ENCODE peak calls at places on chromosomes 2 and 18, in eight cellular contexts. One of them, this sample, is unnamed.

GRCh38 chr2:149924028-149924427 is 336.5 kb upstream of the MMADHC start:
- DNase-seq in fibroblast of lung: peak; percentile 8
- DNase-seq in HCT116: no peak
- DNase-seq in CD4-positive, alpha-beta memory T cell: no peak
- DNase-seq in esophagus squamous epithelium: no peak
- DNase-seq in body of pancreas: no peak
- DNase-seq in uterus: no peak
- DNase-seq in lower lobe of right lung: no peak
- DNase-seq in this sample: no peak

GRCh38 chr18:58967643-58968291 is 103.1 kb downstream of the ZNF532 start:
- DNase-seq in fibroblast of lung: peak; percentile 44
- DNase-seq in HCT116: no peak
- DNase-seq in CD4-positive, alpha-beta memory T cell: no peak
- DNase-seq in esophagus squamous epithelium: no peak
- DNase-seq in body of pancreas: no peak
- DNase-seq in uterus: no peak
- DNase-seq in lower lobe of right lung: no peak
- DNase-seq in this sample: no peak

GRCh38 chr2:187174582-187174981 is 273.5 kb downstream of the CALCRL start:
- DNase-seq in fibroblast of lung: no peak
- DNase-seq in HCT116: no peak
- DNase-seq in CD4-positive, alpha-beta memory T cell: no peak
- DNase-seq in esophagus squamous epithelium: no peak
- DNase-seq in body of pancreas: no peak
- DNase-seq in uterus: no peak
- DNase-seq in lower lobe of right lung: no peak
- DNase-seq in this sample: no peak

GRCh38 chr18:21389283-21389682 is 147.3 kb downstream of the GREB1L start:
- DNase-seq in fibroblast of lung: no peak
- DNase-seq in HCT116: no peak
- DNase-seq in CD4-positive, alpha-beta memory T cell: no peak
- DNase-seq in esophagus squamous epithelium: no peak
- DNase-seq in body of pancreas: no peak
- DNase-seq in uterus: no peak
- DNase-seq in lower lobe of right lung: no peak
- DNase-seq in this sample: no peak

GRCh38 chr2:112680666-112681101 is 34.9 kb downstream of the SLC20A1 start:
- DNase-seq in fibroblast of lung: no peak
- DNase-seq in HCT116: no peak
- DNase-seq in CD4-positive, alpha-beta memory T cell: no peak
- DNase-seq in esophagus squamous epithelium: no peak
- DNase-seq in body of pancreas: no peak
- DNase-seq in uterus: no peak
- DNase-seq in lower lobe of right lung: no peak
- DNase-seq in this sample: no peak

GRCh38 chr2:88639865-88640264 is 12.6 kb upstream of the EIF2AK3 start:
- DNase-seq in fibroblast of lung: no peak
- DNase-seq in HCT116: no peak
- DNase-seq in CD4-positive, alpha-beta memory T cell: no peak
- DNase-seq in esophagus squamous epithelium: no peak
- DNase-seq in body of pancreas: no peak
- DNase-seq in uterus: no peak
- DNase-seq in lower lobe of right lung: no peak
- DNase-seq in this sample: no peak

GRCh38 chr2:10813085-10813748 is 632 bp upstream of the PDIA6 start:
- DNase-seq in fibroblast of lung: no peak
- DNase-seq in HCT116: no peak
- DNase-seq in CD4-positive, alpha-beta memory T cell: no peak
- DNase-seq in esophagus squamous epithelium: no peak
- DNase-seq in body of pancreas: no peak
- DNase-seq in uterus: no peak
- DNase-seq in lower lobe of right lung: no peak
- DNase-seq in this sample: no peak

GRCh38 chr2:13605266-13605665 is 888.5 kb downstream of the TRIB2 start:
- DNase-seq in fibroblast of lung: no peak
- DNase-seq in HCT116: no peak
- DNase-seq in CD4-positive, alpha-beta memory T cell: no peak
- DNase-seq in esophagus squamous epithelium: no peak
- DNase-seq in body of pancreas: no peak
- DNase-seq in uterus: no peak
- DNase-seq in lower lobe of right lung: no peak
- DNase-seq in this sample: no peak

GRCh38 chr2:140891614-140892212 is 1239.1 kb downstream of the LRP1B start:
- DNase-seq in fibroblast of lung: no peak
- DNase-seq in HCT116: no peak
- DNase-seq in CD4-positive, alpha-beta memory T cell: no peak
- DNase-seq in esophagus squamous epithelium: no peak
- DNase-seq in body of pancreas: no peak
- DNase-seq in uterus: no peak
- DNase-seq in lower lobe of right lung: no peak
- DNase-seq in this sample: no peak

GRCh38 chr2:238039985-238040384 is 20.8 kb upstream of the SCLY start:
- DNase-seq in fibroblast of lung: no peak
- DNase-seq in HCT116: no peak
- DNase-seq in CD4-positive, alpha-beta memory T cell: no peak
- DNase-seq in esophagus squamous epithelium: no peak
- DNase-seq in body of pancreas: no peak
- DNase-seq in uterus: no peak
- DNase-seq in lower lobe of right lung: no peak
- DNase-seq in this sample: no peak

GRCh38 chr2:239917957-239918481 is 107.1 kb downstream of the NDUFA10 start:
- DNase-seq in fibroblast of lung: no peak
- DNase-seq in HCT116: no peak
- DNase-seq in CD4-positive, alpha-beta memory T cell: no peak
- DNase-seq in esophagus squamous epithelium: no peak
- DNase-seq in body of pancreas: no peak
- DNase-seq in uterus: no peak
- DNase-seq in lower lobe of right lung: no peak
- DNase-seq in this sample: no peak
- H3K9me3 ChIP-seq in fibroblast of lung: no peaks in the 10 kb centered on the region
- H3K9me3 ChIP-seq in HCT116: peaks cover 28% of the 10 kb centered on the region
- H3K9me3 ChIP-seq in CD4-positive, alpha-beta memory T cell: no peaks in the 10 kb centered on the region
- H3K9me3 ChIP-seq in esophagus squamous epithelium: peaks cover 24% of the 10 kb centered on the region
- H3K9me3 ChIP-seq in body of pancreas: no peaks in the 10 kb centered on the region
- H3K9me3 ChIP-seq in uterus: no peaks in the 10 kb centered on the region
- H3K9me3 ChIP-seq in lower lobe of right lung: peaks cover 24% of the 10 kb centered on the region
- H3K9me3 ChIP-seq in this sample: peaks cover 34% of the 10 kb centered on the region

GRCh38 chr18:26634631-26635030 is 86.3 kb upstream of the KCTD1 start:
- DNase-seq in fibroblast of lung: no peak
- DNase-seq in HCT116: no peak
- DNase-seq in CD4-positive, alpha-beta memory T cell: no peak
- DNase-seq in esophagus squamous epithelium: no peak
- DNase-seq in body of pancreas: no peak
- DNase-seq in uterus: no peak
- DNase-seq in lower lobe of right lung: no peak
- DNase-seq in this sample: no peak
- H3K27ac ChIP-seq in fibroblast of lung: no peak overlapping the region
- H3K27ac ChIP-seq in HCT116: no peak overlapping the region
- H3K27ac ChIP-seq in CD4-positive, alpha-beta memory T cell: no peak overlapping the region
- H3K27ac ChIP-seq in esophagus squamous epithelium: no peak overlapping the region
- H3K27ac ChIP-seq in body of pancreas: no peak overlapping the region
- H3K27ac ChIP-seq in uterus: no peak overlapping the region
- H3K27ac ChIP-seq in lower lobe of right lung: no peak overlapping the region
- H3K27ac ChIP-seq in this sample: no peak overlapping the region

GRCh38 chr2:207160115-207160514 is 5.6 kb downstream of the KLF7 start:
- DNase-seq in fibroblast of lung: peak; percentile 39
- DNase-seq in HCT116: no peak
- DNase-seq in CD4-positive, alpha-beta memory T cell: no peak
- DNase-seq in esophagus squamous epithelium: no peak
- DNase-seq in body of pancreas: no peak
- DNase-seq in uterus: no peak
- DNase-seq in lower lobe of right lung: no peak
- DNase-seq in this sample: no peak
- H3K27me3 ChIP-seq in fibroblast of lung: no peaks in the 10 kb centered on the region
- H3K27me3 ChIP-seq in HCT116: no peaks in the 10 kb centered on the region
- H3K27me3 ChIP-seq in CD4-positive, alpha-beta memory T cell: no peaks in the 10 kb centered on the region
- H3K27me3 ChIP-seq in esophagus squamous epithelium: no peaks in the 10 kb centered on the region
- H3K27me3 ChIP-seq in body of pancreas: no peaks in the 10 kb centered on the region
- H3K27me3 ChIP-seq in uterus: no peaks in the 10 kb centered on the region
- H3K27me3 ChIP-seq in lower lobe of right lung: no peaks in the 10 kb centered on the region
- H3K27me3 ChIP-seq in this sample: no peaks in the 10 kb centered on the region

DNA sequence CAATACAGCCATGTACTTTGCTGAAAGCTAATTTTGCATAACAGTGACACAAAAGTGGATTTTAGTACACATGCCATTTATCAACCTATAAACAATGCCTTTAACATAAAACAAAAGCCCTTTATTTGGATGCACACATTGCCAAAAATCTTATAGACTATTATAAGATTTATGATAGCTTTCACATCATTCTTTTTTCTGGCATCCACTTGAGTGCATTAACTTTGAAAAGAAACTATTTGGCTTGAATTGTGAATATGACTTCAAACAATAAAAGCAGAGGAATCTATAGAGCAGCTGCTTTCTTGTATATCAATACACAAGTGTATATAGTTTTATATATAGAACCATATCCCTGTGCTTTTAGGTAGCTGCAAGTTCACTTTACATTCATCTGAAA is 577.4 kb downstream of the CBLN2 start:
- DNase-seq in fibroblast of lung: no peak
- DNase-seq in HCT116: no peak
- DNase-seq in CD4-positive, alpha-beta memory T cell: no peak
- DNase-seq in esophagus squamous epithelium: no peak
- DNase-seq in body of pancreas: no peak
- DNase-seq in uterus: no peak
- DNase-seq in lower lobe of right lung: no peak
- DNase-seq in this sample: no peak
- H3K9me3 ChIP-seq in fibroblast of lung: no peaks in the 10 kb centered on the region
- H3K9me3 ChIP-seq in HCT116: peaks cover 16% of the 10 kb centered on the region
- H3K9me3 ChIP-seq in CD4-positive, alpha-beta memory T cell: no peaks in the 10 kb centered on the region
- H3K9me3 ChIP-seq in esophagus squamous epithelium: no peaks in the 10 kb centered on the region
- H3K9me3 ChIP-seq in body of pancreas: no peaks in the 10 kb centered on the region
- H3K9me3 ChIP-seq in uterus: no peaks in the 10 kb centered on the region
- H3K9me3 ChIP-seq in lower lobe of right lung: no peaks in the 10 kb centered on the region
- H3K9me3 ChIP-seq in this sample: no peaks in the 10 kb centered on the region

This sample was measured in CD4-positive, alpha-beta T cell.